ENCODE peak calls at places on chromosome 2, in eight cellular contexts. I is skeletal muscle cell; L is HFFc6; W is GM06990; K is HT1080; B is CD8-positive, alpha-beta T cell; O is activated T-helper 1 cell treated with anti-CD3 and anti-CD28 coated beads, Interleukin-2, amount 50 U/mL, for 16 hours; T is astrocyte of the hippocampus. J is an unnamed sample.

GRCh38 chr2:166632616-166633015 is 138.6 kb upstream of the SCN7A start:
- DNase-seq in I (peak; percentile 97), L (peak; percentile 89), W (no peak), K (peak; percentile 90), B (no peak), O (no peak), T (peak; percentile 98), J (no peak)

GRCh38 chr2:232628466-232629200 is 4.8 kb upstream of the EFHD1 start:
- DNase-seq in I (no peak), L (no peak), W (no peak), K (no peak), B (no peak), O (no peak), T (no peak), J (no peak)

GRCh38 chr2:161488879-161489278 is 72.8 kb downstream of the TBR1 start:
- DNase-seq in I (no peak), L (no peak), W (no peak), K (no peak), B (no peak), O (no peak), T (no peak), J (no peak)

GRCh38 chr2:6025391-6025790 is 333.2 kb downstream of the SOX11 start:
- DNase-seq in I (no peak), L (no peak), W (no peak), K (no peak), B (no peak), O (no peak), T (peak; percentile 10), J (no peak)

GRCh38 chr2:180656455-180656847 is 324.0 kb upstream of the UBE2E3 start:
- DNase-seq in I (no peak), L (peak; percentile 81), W (no peak), K (peak; percentile 86), B (no peak), O (no peak), T (peak; percentile 39), J (no peak)

GRCh38 chr2:5703166-5703565 is 11.0 kb downstream of the SOX11 start:
- DNase-seq in I (no peak), L (no peak), W (no peak), K (no peak), B (no peak), O (no peak), T (no peak), J (no peak)

GRCh38 chr2:10900216-10901109 is 11.3 kb upstream of the KCNF1 start:
- DNase-seq in I (no peak), L (no peak), W (no peak), K (peak; percentile 56), B (no peak), O (no peak), T (no peak), J (no peak)

GRCh38 chr2:236236559-236237450 is 27.4 kb downstream of the ASB18 start:
- DNase-seq in I (no peak), L (no peak), W (no peak), K (no peak), B (no peak), O (no peak), T (peak; percentile 17), J (no peak)

GRCh38 chr2:148876190-148876588 is 1.2 kb downstream of the KIF5C start:
- DNase-seq in I (no peak), L (no peak), W (peak; percentile 20), K (no peak), B (no peak), O (no peak), T (peak; percentile 13), J (no peak)

GRCh38 chr2:45839388-45840251 is 188.1 kb downstream of the PRKCE start:
- DNase-seq in I (no peak), L (no peak), W (no peak), K (no peak), B (no peak), O (no peak), T (peak; percentile 40), J (peak; percentile 31)

GRCh38 chr2:226583715-226584114 is 215.9 kb downstream of the IRS1 start:
- DNase-seq in I (peak; percentile 56), L (peak; percentile 82), W (no peak), K (peak; percentile 89), B (no peak), O (no peak), T (peak; percentile 87), J (no peak)

GRCh38 chr2:182784777-182785176 is 68.7 kb downstream of the DNAJC10 start:
- DNase-seq in I (no peak), L (peak; percentile 50), W (peak; percentile 3), K (peak; percentile 42), B (no peak), O (no peak), T (peak; percentile 66), J (no peak)

GRCh38 chr2:191151315-191151698 is 513 bp upstream of the STAT4 start:
- DNase-seq in I (no peak), L (no peak), W (no peak), K (no peak), B (no peak), O (no peak), T (no peak), J (no peak)